ENCODE peak calls at places on chromosomes 12 and 14, in five cellular contexts. One of them, this sample, is unnamed. For H3K4me1, the result is how much of the 10 kb centered on the place peaks cover.

GRCh38 chr14:64891839-64892375 is 12.2 kb upstream of the SPTB start:
- DNase-seq in ovary: no peak
- DNase-seq in heart left ventricle: no peak
- DNase-seq in upper lobe of left lung: no peak
- DNase-seq in testis: no peak
- DNase-seq in this sample: no peak

GRCh38 chr12:71756054-71756675 is 1.5 kb downstream of the RAB21 start:
- DNase-seq in testis: no peak
- DNase-seq in heart left ventricle: no peak
- DNase-seq in ovary: no peak
- DNase-seq in upper lobe of left lung: no peak
- DNase-seq in this sample: no peak

GRCh38 chr14:34496007-34496678 is 34.1 kb upstream of the SPTSSA start:
- DNase-seq in testis: peak
- DNase-seq in upper lobe of left lung: no peak
- DNase-seq in heart left ventricle: peak
- DNase-seq in ovary: peak
- DNase-seq in this sample: no peak

GRCh38 chr12:57101892-57102695 is 9.1 kb downstream of the STAT6 start:
- DNase-seq in upper lobe of left lung: no peak
- DNase-seq in heart left ventricle: no peak
- DNase-seq in ovary: no peak
- DNase-seq in testis: no peak
- DNase-seq in this sample: no peak

GRCh38 chr12:49636979-49637378 is 13.6 kb downstream of the PRPF40B start:
- DNase-seq in ovary: peak
- DNase-seq in heart left ventricle: peak
- DNase-seq in testis: peak
- DNase-seq in upper lobe of left lung: peak
- DNase-seq in this sample: no peak

GRCh38 chr14:37144729-37145363 is 27.6 kb downstream of the SLC25A21 start:
- DNase-seq in ovary: no peak
- DNase-seq in upper lobe of left lung: no peak
- DNase-seq in heart left ventricle: no peak
- DNase-seq in testis: no peak
- DNase-seq in this sample: no peak

GRCh38 chr12:29051221-29051620 is 97.9 kb upstream of the FAR2 start:
- DNase-seq in ovary: no peak
- DNase-seq in heart left ventricle: no peak
- DNase-seq in testis: no peak
- DNase-seq in upper lobe of left lung: no peak
- DNase-seq in this sample: no peak

GRCh38 chr12:19712041-19712440 is 272.7 kb downstream of the AEBP2 start:
- DNase-seq in testis: no peak
- DNase-seq in heart left ventricle: no peak
- DNase-seq in ovary: no peak
- DNase-seq in upper lobe of left lung: no peak
- DNase-seq in this sample: no peak

GRCh38 chr12:51819851-51820720 is 28.4 kb downstream of the FIGNL2 start:
- DNase-seq in upper lobe of left lung: no peak
- DNase-seq in heart left ventricle: no peak
- DNase-seq in ovary: no peak
- DNase-seq in testis: peak
- DNase-seq in this sample: no peak

GRCh38 chr12:49937639-49938300 is 12.8 kb upstream of the AQP2 start:
- DNase-seq in ovary: no peak
- DNase-seq in upper lobe of left lung: peak
- DNase-seq in heart left ventricle: no peak
- DNase-seq in testis: no peak
- DNase-seq in this sample: no peak

GRCh38 chr12:81077329-81077685 is 572 bp upstream of the ACSS3 start:
- DNase-seq in upper lobe of left lung: peak
- DNase-seq in heart left ventricle: no peak
- DNase-seq in testis: peak
- DNase-seq in ovary: peak
- DNase-seq in this sample: no peak

GRCh38 chr14:22422238-22422637 is 166.8 kb downstream of the DAD1 start:
- DNase-seq in ovary: no peak
- DNase-seq in testis: no peak
- DNase-seq in upper lobe of left lung: no peak
- DNase-seq in heart left ventricle: no peak
- DNase-seq in this sample: no peak

GRCh38 chr12:56128669-56129209 is 672 bp downstream of the ESYT1 start:
- DNase-seq in upper lobe of left lung: no peak
- DNase-seq in testis: peak
- DNase-seq in ovary: peak
- DNase-seq in heart left ventricle: no peak
- DNase-seq in this sample: no peak

GRCh38 chr14:22556021-22556989 is 32.7 kb downstream of the DAD1 start:
- DNase-seq in testis: peak
- DNase-seq in upper lobe of left lung: peak
- DNase-seq in ovary: peak
- DNase-seq in heart left ventricle: peak
- DNase-seq in this sample: peak

GRCh38 chr14:76305474-76305826 is 70.5 kb upstream of the ESRRB start:
- DNase-seq in heart left ventricle: no peak
- DNase-seq in testis: no peak
- DNase-seq in ovary: no peak
- DNase-seq in upper lobe of left lung: no peak
- DNase-seq in this sample: no peak

GRCh38 chr12:73106296-73106695 is 834.1 kb downstream of the TRHDE start:
- DNase-seq in heart left ventricle: no peak
- DNase-seq in upper lobe of left lung: no peak
- DNase-seq in testis: no peak
- DNase-seq in ovary: no peak
- DNase-seq in this sample: no peak

GRCh38 chr12:5710260-5710878 is 234.7 kb downstream of the ANO2 start:
- DNase-seq in testis: no peak
- DNase-seq in ovary: no peak
- DNase-seq in heart left ventricle: no peak
- DNase-seq in upper lobe of left lung: no peak
- DNase-seq in this sample: no peak

GRCh38 chr12:124130717-124131670 is 158.0 kb downstream of the ZNF664 start:
- DNase-seq in heart left ventricle: no peak
- DNase-seq in ovary: no peak
- DNase-seq in upper lobe of left lung: no peak
- DNase-seq in testis: no peak
- DNase-seq in this sample: no peak

DNA sequence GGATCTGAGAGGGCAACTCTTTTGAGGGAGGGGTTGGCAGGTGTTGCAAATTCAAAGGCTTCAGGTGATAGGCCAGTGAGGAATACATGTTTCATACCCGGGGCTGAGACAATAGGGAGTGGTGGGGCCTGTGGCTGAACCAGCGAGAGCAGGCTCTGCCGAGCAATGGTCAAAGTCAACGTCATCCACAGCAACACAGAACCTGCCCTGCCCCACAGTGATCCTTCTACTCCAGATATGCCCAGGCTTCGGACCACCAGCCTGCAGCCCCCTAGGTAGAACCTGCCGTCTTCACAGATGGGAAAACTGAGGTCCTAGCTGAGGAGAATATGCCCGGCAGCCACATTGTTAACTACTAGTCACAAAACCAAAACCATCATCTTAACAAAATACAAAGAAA is 4.1 kb downstream of the SERPINA1 start:
- DNase-seq in heart left ventricle: no peak
- DNase-seq in upper lobe of left lung: no peak
- DNase-seq in testis: no peak
- DNase-seq in ovary: no peak
- DNase-seq in this sample: no peak
- TF ChIP-seq POLR2A in heart left ventricle: no peak
- TF ChIP-seq POLR2A in upper lobe of left lung: no peak
- TF ChIP-seq POLR2A in testis: no peak
- TF ChIP-seq POLR2A in ovary: no peak
- TF ChIP-seq POLR2A in this sample: no peak

DNA sequence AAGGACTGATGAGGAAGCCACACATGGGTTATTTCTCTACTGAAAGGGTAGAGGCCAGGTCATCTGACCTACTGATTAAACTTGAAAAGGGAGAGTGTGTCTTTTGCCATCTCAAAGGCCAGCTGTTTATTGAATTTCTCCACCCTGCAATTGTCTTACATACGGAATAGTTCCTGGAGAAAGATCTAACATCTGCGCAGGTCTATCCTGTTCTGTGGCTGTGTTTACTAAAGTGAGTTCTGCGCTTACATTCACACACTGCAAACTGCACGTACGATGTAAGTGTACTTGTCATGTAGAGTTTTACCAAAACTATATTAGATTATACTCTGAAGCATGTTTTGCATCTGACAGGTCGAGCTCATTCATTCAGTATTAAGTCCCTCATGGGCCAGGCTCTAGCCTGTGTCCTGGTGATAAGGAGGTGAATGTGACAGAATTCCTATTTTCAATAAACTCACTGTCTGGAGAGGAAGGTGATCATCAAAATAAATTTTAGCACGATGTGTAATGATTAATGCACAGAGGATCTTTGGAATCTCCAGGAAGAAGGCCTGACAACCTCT is 96.6 kb downstream of the PRKCH start:
- DNase-seq in testis: no peak
- DNase-seq in upper lobe of left lung: no peak
- DNase-seq in ovary: no peak
- DNase-seq in heart left ventricle: no peak
- DNase-seq in this sample: no peak
- H3K4me1 ChIP-seq in testis: under half
- H3K4me1 ChIP-seq in upper lobe of left lung: half or more
- H3K4me1 ChIP-seq in ovary: under half
- H3K4me1 ChIP-seq in heart left ventricle: half or more
- H3K4me1 ChIP-seq in this sample: under half

DNA sequence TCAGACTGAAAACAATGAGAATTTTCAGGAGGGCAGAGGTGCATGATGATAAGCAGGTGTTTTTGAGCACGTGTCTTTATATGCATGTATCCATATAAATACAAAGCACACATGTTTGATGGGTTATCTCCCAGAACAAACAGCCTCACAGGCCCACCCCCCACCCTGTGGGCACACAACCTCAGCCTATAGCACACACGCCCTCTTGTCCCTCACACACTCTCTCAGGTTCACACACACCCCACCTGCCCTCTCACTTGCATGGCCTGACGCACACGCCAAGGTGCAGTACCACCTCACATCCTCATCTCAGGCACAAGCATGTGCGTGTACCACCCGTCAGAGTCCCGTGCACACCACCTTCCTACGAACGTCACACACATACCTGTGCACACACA is 8.5 kb upstream of the KRT8 start:
- DNase-seq in upper lobe of left lung: no peak
- DNase-seq in ovary: no peak
- DNase-seq in testis: no peak
- DNase-seq in heart left ventricle: no peak
- DNase-seq in this sample: no peak
- TF ChIP-seq POLR2A in upper lobe of left lung: no peak
- TF ChIP-seq POLR2A in ovary: no peak
- TF ChIP-seq POLR2A in testis: no peak
- TF ChIP-seq POLR2A in heart left ventricle: no peak
- TF ChIP-seq POLR2A in this sample: no peak

DNA sequence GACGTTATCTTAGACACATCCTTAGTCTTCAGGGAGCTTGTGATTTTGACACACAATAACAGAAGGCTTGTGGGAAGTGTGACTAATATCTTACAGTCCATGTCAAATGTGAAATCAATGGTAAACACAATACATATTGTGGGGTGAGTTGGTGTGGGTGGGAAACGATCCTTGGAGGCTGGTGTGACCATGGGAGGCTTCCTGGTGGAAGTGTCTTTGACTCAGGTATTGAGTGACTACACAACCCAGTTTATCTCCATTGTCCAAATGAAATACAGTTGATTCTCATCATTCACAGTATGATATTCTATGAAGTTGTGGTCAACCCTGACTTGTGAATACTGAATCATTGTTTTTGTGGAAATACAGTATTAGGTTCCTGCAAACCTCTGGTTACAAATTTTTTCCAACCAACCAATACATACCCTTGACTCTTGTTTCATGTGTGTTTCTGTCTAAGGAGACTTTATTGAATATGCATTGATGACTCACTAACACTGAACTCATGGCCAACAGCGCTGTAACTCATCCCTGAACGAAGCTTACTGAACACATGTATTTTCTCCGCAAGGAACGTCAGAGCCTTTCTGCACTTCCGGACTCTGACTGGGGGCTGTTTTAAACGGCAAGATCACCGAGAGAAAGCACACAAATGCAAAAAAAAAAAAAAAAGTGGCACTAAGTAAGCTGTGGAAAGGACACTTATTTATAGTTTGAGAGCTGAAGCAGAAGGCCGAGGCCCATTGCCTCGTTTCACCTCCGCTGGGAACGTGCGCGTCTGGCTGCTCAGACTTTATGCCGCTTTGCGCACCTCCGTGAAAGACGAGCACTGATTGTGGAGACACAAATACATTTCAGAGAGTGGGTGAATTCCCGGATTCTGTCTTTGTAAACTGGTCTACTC is 58.9 kb downstream of the CLMN start:
- DNase-seq in testis: no peak
- DNase-seq in ovary: no peak
- DNase-seq in upper lobe of left lung: no peak
- DNase-seq in heart left ventricle: no peak
- DNase-seq in this sample: no peak
- H3K4me1 ChIP-seq in testis: under half
- H3K4me1 ChIP-seq in ovary: under half
- H3K4me1 ChIP-seq in upper lobe of left lung: under half
- H3K4me1 ChIP-seq in heart left ventricle: half or more
- H3K4me1 ChIP-seq in this sample: under half

GRCh38 chr12:64611430-64612286 is 1.4 kb downstream of the RASSF3 start:
- DNase-seq in testis: peak
- DNase-seq in heart left ventricle: peak
- DNase-seq in ovary: peak
- DNase-seq in upper lobe of left lung: peak
- DNase-seq in this sample: no peak

GRCh38 chr12:64608901-64609542 is 1.3 kb upstream of the RASSF3 start:
- DNase-seq in upper lobe of left lung: peak
- DNase-seq in ovary: peak
- DNase-seq in heart left ventricle: no peak
- DNase-seq in testis: peak
- DNase-seq in this sample: no peak

GRCh38 chr12:64610660-64611429 is 550 bp downstream of the RASSF3 start:
- DNase-seq in ovary: peak
- DNase-seq in upper lobe of left lung: peak
- DNase-seq in heart left ventricle: peak
- DNase-seq in testis: peak
- DNase-seq in this sample: no peak

GRCh38 chr12:64609543-64610091 is 678 bp upstream of the RASSF3 start:
- DNase-seq in ovary: no peak
- DNase-seq in upper lobe of left lung: no peak
- DNase-seq in heart left ventricle: no peak
- DNase-seq in testis: no peak
- DNase-seq in this sample: no peak

DNA sequence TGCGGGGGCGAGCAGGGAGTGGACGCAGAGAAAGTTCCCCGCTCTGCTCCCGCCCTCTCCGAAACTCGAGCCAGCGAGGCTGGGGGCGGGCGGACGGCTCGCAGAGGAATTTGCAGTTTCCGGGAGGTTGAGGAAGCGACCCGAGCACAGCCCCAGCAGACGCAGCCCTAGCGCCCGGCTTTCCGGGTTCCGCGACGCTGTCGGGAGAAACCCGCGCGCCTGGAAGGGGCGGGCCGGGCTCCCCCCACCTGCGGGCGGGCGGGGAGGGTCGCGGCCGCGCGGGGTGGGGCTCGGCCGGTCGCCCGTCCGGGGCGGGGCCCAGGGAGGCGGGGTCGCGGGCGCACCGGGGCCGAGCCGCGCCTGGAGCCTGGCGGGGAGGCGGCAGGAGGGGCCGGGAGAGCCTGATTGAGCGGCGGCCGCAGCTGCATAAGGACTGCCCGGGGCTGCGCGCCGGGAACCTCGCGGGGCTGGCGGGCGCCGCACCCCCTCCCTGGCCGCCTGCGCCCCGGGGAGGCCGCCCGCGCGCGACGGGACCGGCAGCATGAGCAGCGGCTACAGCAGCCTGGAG is at the start of gene RASSF3:
- DNase-seq in upper lobe of left lung: peak
- DNase-seq in ovary: peak
- DNase-seq in heart left ventricle: peak
- DNase-seq in testis: peak
- DNase-seq in this sample: peak
- TF ChIP-seq POLR2A in upper lobe of left lung: peak
- TF ChIP-seq POLR2A in ovary: peak
- TF ChIP-seq POLR2A in heart left ventricle: peak
- TF ChIP-seq POLR2A in testis: no peak
- TF ChIP-seq POLR2A in this sample: no peak